ENCODE peak calls at places on chromosome 18, in five cellular contexts. E is T follicular helper cell, W is neural crest cell, N is heart left ventricle, V is HCEC 1CT. F is an unnamed sample.

GRCh38 chr18:616380-616995 is 19.7 kb downstream of the CLUL1 start:
- DNase-seq in E (no peak), W (no peak), N (no peak), V (peak), F (peak)

GRCh38 chr18:48799724-48800315 is 150.9 kb downstream of the SMAD7 start:
- DNase-seq in E (no peak), W (no peak), N (peak), V (no peak), F (no peak)

GRCh38 chr18:34399892-34400291 is 175.2 kb upstream of the NOL4 start:
- DNase-seq in E (no peak), W (no peak), N (no peak), V (no peak), F (no peak)

GRCh38 chr18:13725566-13726227 is 661 bp downstream of the FAM210A start:
- DNase-seq in E (no peak), W (no peak), N (no peak), V (peak), F (no peak)

GRCh38 chr18:5503740-5504139 is 40.1 kb downstream of the EPB41L3 start:
- DNase-seq in E (no peak), W (no peak), N (no peak), V (no peak), F (peak)

GRCh38 chr18:47893047-47893446 is 37.4 kb downstream of the SMAD2 start:
- DNase-seq in E (no peak), W (no peak), N (no peak), V (no peak), F (no peak)

GRCh38 chr18:56285387-56286055 is 352.9 kb downstream of the TXNL1 start:
- DNase-seq in E (no peak), W (no peak), N (no peak), V (no peak), F (no peak)

GRCh38 chr18:46628206-46628605 is 28.8 kb downstream of the LOXHD1 start:
- DNase-seq in E (no peak), W (no peak), N (no peak), V (no peak), F (no peak)

GRCh38 chr18:58195278-58195721 is 151.3 kb downstream of the NEDD4L start:
- DNase-seq in E (no peak), W (no peak), N (no peak), V (peak), F (no peak)

GRCh38 chr18:31659574-31660149 is 24.7 kb downstream of the B4GALT6 start:
- DNase-seq in E (no peak), W (no peak), N (no peak), V (no peak), F (no peak)